ENCODE peak calls at places on chromosomes 12 and 14, in six cellular contexts. I is stimulated activated CD4-positive, alpha-beta T cell treated with anti-CD3 and anti-CD28 coated beads, Interleukin-2, amount 100 ng/mL, for 24 hours; U is iris pigment epithelial cell; Q is anterior cingulate cortex; D is fibroblast of mammary gland; O is psoas muscle. L is an unnamed sample.

GRCh38 chr14:105328070-105328677 is 13.6 kb downstream of the PACS2 start:
- DNase-seq in I (no peak), U (no peak), Q (no peak), D (no peak), O (no peak), L (no peak)

GRCh38 chr14:72777636-72778035 is 116.3 kb downstream of the DPF3 start:
- DNase-seq in I (no peak), U (no peak), Q (no peak), D (no peak), O (no peak), L (no peak)

GRCh38 chr14:105145381-105146180 is 23.0 kb downstream of the JAG2 start:
- DNase-seq in I (no peak), U (no peak), Q (no peak), D (no peak), O (peak; percentile 13), L (no peak)

GRCh38 chr12:126734738-126735137 is 1532.2 kb upstream of the TMEM132C start:
- DNase-seq in I (no peak), U (no peak), Q (no peak), D (no peak), O (no peak), L (no peak)

GRCh38 chr14:100874051-100874410 is 29.5 kb downstream of the RTL1 start:
- DNase-seq in I (no peak), U (no peak), Q (no peak), D (no peak), O (no peak), L (no peak)

GRCh38 chr14:56357478-56357877 is 222.1 kb upstream of the TMEM260 start:
- DNase-seq in I (no peak), U (no peak), Q (no peak), D (no peak), O (no peak), L (no peak)

GRCh38 chr14:96098309-96098998 is 59.3 kb downstream of the C14orf132 start:
- DNase-seq in I (no peak), U (peak; percentile 63), Q (peak; percentile 32), D (peak; percentile 74), O (peak; percentile 40), L (no peak)

GRCh38 chr12:14367097-14367661 is 1.7 kb downstream of the ATF7IP start:
- DNase-seq in I (no peak), U (peak; percentile 72), Q (no peak), D (peak; percentile 29), O (no peak), L (no peak)

GRCh38 chr12:5013206-5013830 is 30.4 kb upstream of the KCNA5 start:
- DNase-seq in I (no peak), U (peak; percentile 20), Q (peak; percentile 41), D (peak; percentile 71), O (no peak), L (no peak)

GRCh38 chr12:111412007-111412829 is 6.5 kb downstream of the SH2B3 start:
- DNase-seq in I (no peak), U (no peak), Q (peak; percentile 40), D (no peak), O (no peak), L (no peak)

GRCh38 chr12:40336573-40337199 is 111.9 kb downstream of the LRRK2 start:
- DNase-seq in I (no peak), U (peak; percentile 24), Q (no peak), D (peak; percentile 27), O (no peak), L (no peak)

GRCh38 chr14:55062517-55063351 is 11.3 kb downstream of the MAPK1IP1L start:
- DNase-seq in I (no peak), U (no peak), Q (no peak), D (no peak), O (peak; percentile 29), L (no peak)